ENCODE peak calls at places on chromosome 6, in five cellular contexts. E is GM23248, W is hepatocyte, A is MM.1S, C is GM23338. G is an unnamed sample. For H3K4me1, the result is how much of the 10 kb centered on the place peaks cover.

GRCh38 chr6:41426438-41426851 is 91.0 kb downstream of the NCR2 start:
- DNase-seq in W (peak), C (peak), E (peak), A (no peak), G (peak)

GRCh38 chr6:169967687-169968086 is 216.3 kb downstream of the ERMARD start:
- DNase-seq in E (no peak), W (no peak), A (no peak), C (no peak), G (no peak)

GRCh38 chr6:166999845-167000253 is 652 bp downstream of the CEP43 start:
- DNase-seq in C (peak), W (peak), E (peak), A (no peak), G (peak)

GRCh38 chr6:25007269-25007699 is 71.5 kb upstream of the RIPOR2 start:
- DNase-seq in W (no peak), A (no peak), E (peak), C (no peak), G (no peak)

GRCh38 chr6:155142902-155143609 is 120.8 kb upstream of the CLDN20 start:
- DNase-seq in C (peak), E (peak), W (no peak), A (no peak), G (no peak)

GRCh38 chr6:170407200-170407599 is 100.6 kb downstream of the FAM120B start:
- DNase-seq in C (no peak), A (no peak), E (no peak), W (no peak), G (no peak)

GRCh38 chr6:29813809-29814208 is 13.8 kb upstream of the HLA-G start:
- DNase-seq in E (peak), C (no peak), W (no peak), A (no peak), G (no peak)

GRCh38 chr6:83221886-83222479 is 28.8 kb downstream of the RWDD2A start:
- DNase-seq in A (peak), C (peak), W (peak), E (peak), G (peak)

GRCh38 chr6:29617782-29618557 is 15.0 kb downstream of the GABBR1 start:
- DNase-seq in E (no peak), W (no peak), C (peak), A (no peak), G (peak)

GRCh38 chr6:2632943-2633584 is 117.7 kb downstream of the MYLK4 start:
- DNase-seq in W (no peak), E (no peak), C (no peak), A (no peak), G (no peak)

GRCh38 chr6:155448823-155449789 is 6.5 kb downstream of the NOX3 start:
- DNase-seq in E (no peak), C (peak), W (no peak), A (no peak), G (no peak)

GRCh38 chr6:49541936-49542335 is 8.5 kb upstream of the C6orf141 start:
- DNase-seq in W (no peak), E (no peak), A (no peak), C (no peak), G (no peak)

GRCh38 chr6:138422861-138423260 is 18.8 kb downstream of the HEBP2 start:
- DNase-seq in E (peak), A (no peak), W (no peak), C (no peak), G (no peak)

GRCh38 chr6:84411060-84411629 is 183.7 kb upstream of the CEP162 start:
- DNase-seq in C (no peak), W (no peak), A (no peak), E (peak), G (no peak)

GRCh38 chr6:82264321-82264720 is 16.8 kb upstream of the IBTK start:
- DNase-seq in C (no peak), W (no peak), E (no peak), A (no peak), G (no peak)

GRCh38 chr6:90284236-90284744 is 12.4 kb downstream of the BACH2 start:
- DNase-seq in E (peak), A (peak), C (peak), W (peak), G (no peak)

GRCh38 chr6:4059115-4059777 is 19.7 kb downstream of the FAM217A start:
- DNase-seq in C (no peak), E (peak), W (peak), A (no peak), G (no peak)

GRCh38 chr6:30066577-30067459 is at the start of gene PPP1R11:
- DNase-seq in E (peak), W (peak), A (peak), C (peak), G (peak)

GRCh38 chr6:133208183-133208755 is 32.9 kb upstream of the EYA4 start:
- DNase-seq in E (no peak), C (no peak), A (no peak), W (no peak), G (no peak)

GRCh38 chr6:7954477-7955200 is 44.1 kb upstream of the TXNDC5 start:
- DNase-seq in A (no peak), E (no peak), W (no peak), C (no peak), G (no peak)

GRCh38 chr6:123091091-123091895 is 95.3 kb downstream of the CLVS2 start:
- DNase-seq in A (no peak), C (no peak), E (no peak), W (peak), G (no peak)

GRCh38 chr6:75791881-75792280 is 42.8 kb downstream of the MYO6 start:
- DNase-seq in A (no peak), E (peak), W (no peak), C (no peak), G (no peak)

GRCh38 chr6:134288538-134289203 is 29.2 kb downstream of the SGK1 start:
- DNase-seq in E (peak), A (no peak), C (no peak), W (peak), G (no peak)
- H3K27ac ChIP-seq in E (peak), A (no peak), C (no peak), W (peak), G (no peak)

DNA sequence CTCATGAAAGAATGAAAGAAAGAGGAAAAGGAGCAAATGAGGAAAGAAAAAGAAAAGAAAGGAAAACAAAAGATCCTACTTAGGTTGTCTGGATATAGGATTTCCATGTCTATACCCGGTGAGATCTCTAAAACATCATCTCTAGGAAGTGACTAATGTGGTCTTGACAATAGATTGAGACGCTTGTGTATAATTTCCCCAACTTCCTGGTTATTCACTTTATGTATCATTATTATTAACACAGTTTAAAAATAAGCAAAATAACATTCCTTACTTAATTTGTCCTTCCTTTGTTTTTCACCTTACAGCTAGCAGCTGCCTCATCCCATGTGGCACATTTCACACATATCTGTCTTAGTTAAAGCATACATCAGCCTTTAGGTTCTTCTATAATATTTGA is 27.0 kb downstream of the LAMA4 start:
- DNase-seq in W (no peak), A (no peak), C (no peak), E (peak), G (no peak)
- TF ChIP-seq EZH2phosphoT487 in W (no peak), A (no peak), C (no peak), E (no peak), G (no peak)

DNA sequence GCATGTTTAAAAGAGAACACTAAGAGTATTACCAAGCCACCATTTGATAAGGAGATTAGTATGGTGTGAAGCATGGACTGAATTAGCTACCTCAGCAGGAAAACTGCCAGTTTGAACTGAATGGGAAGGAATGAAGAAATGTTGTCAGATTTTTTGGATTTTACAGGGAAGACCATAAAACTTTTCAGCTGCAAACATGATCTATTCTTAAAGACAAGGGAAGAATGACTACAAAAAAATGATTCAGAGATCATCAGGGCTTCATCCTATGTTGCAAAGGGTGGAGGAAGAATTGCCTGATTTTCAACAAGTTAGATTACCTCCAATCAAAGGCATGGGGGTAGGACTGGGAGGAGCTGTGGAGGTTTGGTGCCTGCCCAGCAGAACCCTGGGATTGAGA is 49.3 kb upstream of the MTRF1L start:
- DNase-seq in W (no peak), E (no peak), C (no peak), A (no peak), G (no peak)
- H3K4me1 ChIP-seq in W (under half), E (under half), C (under half), A (under half), G (under half)

DNA sequence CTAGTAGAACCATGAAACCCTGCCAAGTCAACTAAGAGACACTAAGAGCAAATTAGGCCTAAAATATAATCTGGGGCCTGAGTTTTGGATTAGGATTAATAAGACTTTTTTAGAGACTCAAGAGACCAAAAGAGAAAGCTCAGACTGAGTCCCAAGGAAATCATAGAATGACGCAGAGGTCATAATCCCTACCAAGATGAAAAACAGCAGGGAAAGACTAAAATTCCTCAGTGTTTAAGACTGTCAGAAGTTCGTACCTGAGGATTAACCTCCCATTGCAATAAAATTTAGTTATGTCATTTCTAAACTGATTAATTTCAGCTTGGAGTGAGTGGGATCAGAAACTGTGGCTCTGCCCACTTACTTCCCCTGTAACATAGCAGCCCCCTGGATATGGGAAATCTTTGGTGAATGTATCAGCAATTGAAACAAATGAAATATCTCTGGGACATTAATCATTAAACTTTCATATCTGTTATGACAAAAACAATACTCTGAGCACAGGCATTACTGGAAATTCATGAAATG is 200.3 kb downstream of the EDN1 start:
- DNase-seq in E (peak), A (no peak), C (no peak), W (no peak), G (no peak)
- H3K27ac ChIP-seq in E (peak), A (no peak), C (no peak), W (no peak), G (no peak)

GRCh38 chr6:36230376-36230775 is 33.8 kb downstream of the BRPF3 start:
- DNase-seq in E (no peak), A (no peak), C (no peak), W (no peak), G (no peak)

GRCh38 chr6:36235862-36236261 is 34.0 kb upstream of the PNPLA1 start:
- DNase-seq in W (no peak), C (no peak), E (no peak), A (no peak), G (no peak)

GRCh38 chr6:36239710-36240256 is 30.1 kb upstream of the PNPLA1 start:
- DNase-seq in E (no peak), A (no peak), W (no peak), C (no peak), G (no peak)

GRCh38 chr6:36232172-36232571 is 35.6 kb downstream of the BRPF3 start:
- DNase-seq in A (no peak), E (no peak), W (no peak), C (no peak), G (no peak)

GRCh38 chr6:36235309-36235708 is 34.6 kb upstream of the PNPLA1 start:
- DNase-seq in E (peak), C (no peak), A (peak), W (no peak), G (no peak)
- TF ChIP-seq EZH2phosphoT487 in E (no peak), C (no peak), A (no peak), W (no peak), G (no peak)

GRCh38 chr6:40293824-40294188 is 293.4 kb downstream of the LRFN2 start:
- DNase-seq in A (no peak), C (peak), W (no peak), E (no peak), G (no peak)
- H3K4me1 ChIP-seq in A (under half), C (under half), W (under half), E (under half), G (under half)